ENCODE peak calls at places on chromosome 18, in nine cellular contexts. H is tibial nerve, D is brain microvascular endothelial cell, U is DND-41, N is pancreas, X is upper lobe of right lung, Q is ovary, Z is MM.1S, L is thyroid gland. E is an unnamed sample.

GRCh38 chr18:77702686-77703085 is 453.0 kb downstream of the GALR1 start:
- DNase-seq in H (no peak), D (peak; percentile 1), U (peak; percentile 53), N (no peak), X (no peak), Q (no peak), Z (peak; percentile 21), L (no peak), E (no peak)

GRCh38 chr18:79982736-79983135 is 5.6 kb downstream of the TXNL4A start:
- DNase-seq in H (no peak), D (peak; percentile 14), U (peak; percentile 43), N (peak; percentile 21), X (no peak), Q (no peak), Z (no peak), L (no peak), E (no peak)

GRCh38 chr18:34926683-34927082 is 114.5 kb upstream of the MAPRE2 start:
- DNase-seq in H (no peak), D (no peak), U (no peak), N (no peak), X (no peak), Q (no peak), Z (no peak), L (no peak), E (no peak)

GRCh38 chr18:57901819-57902600 is 98.9 kb upstream of the ATP8B1 start:
- DNase-seq in H (no peak), D (peak; percentile 46), U (no peak), N (no peak), X (no peak), Q (no peak), Z (no peak), L (no peak), E (no peak)

GRCh38 chr18:52920665-52921064 is 580.7 kb downstream of the DCC start:
- DNase-seq in H (no peak), D (no peak), U (no peak), N (no peak), X (no peak), Q (no peak), Z (no peak), L (no peak), E (no peak)

GRCh38 chr18:59606193-59607175 is 90.7 kb downstream of the CCBE1 start:
- DNase-seq in H (no peak), D (peak; percentile 60), U (no peak), N (no peak), X (no peak), Q (no peak), Z (no peak), L (peak; percentile 70), E (no peak)

GRCh38 chr18:45448871-45449270 is 166.4 kb upstream of the SLC14A2 start:
- DNase-seq in H (no peak), D (no peak), U (no peak), N (no peak), X (no peak), Q (no peak), Z (no peak), L (no peak), E (no peak)

GRCh38 chr18:62763101-62763521 is 47.8 kb downstream of the PHLPP1 start:
- DNase-seq in H (no peak), D (no peak), U (no peak), N (no peak), X (no peak), Q (no peak), Z (peak; percentile 90), L (no peak), E (no peak)

GRCh38 chr18:1047406-1047805 is 142.7 kb downstream of the ADCYAP1 start:
- DNase-seq in H (no peak), D (no peak), U (no peak), N (no peak), X (no peak), Q (no peak), Z (no peak), L (no peak), E (no peak)

GRCh38 chr18:1049173-1049572 is 144.5 kb downstream of the ADCYAP1 start:
- DNase-seq in H (no peak), D (no peak), U (no peak), N (no peak), X (no peak), Q (no peak), Z (no peak), L (no peak), E (no peak)

GRCh38 chr18:1050012-1050657 is 145.5 kb downstream of the ADCYAP1 start:
- DNase-seq in H (no peak), D (no peak), U (no peak), N (no peak), X (no peak), Q (no peak), Z (no peak), L (no peak), E (no peak)

GRCh38 chr18:1052301-1052700 is 147.6 kb downstream of the ADCYAP1 start:
- DNase-seq in H (no peak), D (no peak), U (no peak), N (no peak), X (no peak), Q (no peak), Z (no peak), L (no peak), E (no peak)

GRCh38 chr18:1048048-1048447 is 143.4 kb downstream of the ADCYAP1 start:
- DNase-seq in H (no peak), D (no peak), U (no peak), N (no peak), X (no peak), Q (no peak), Z (no peak), L (no peak), E (no peak)
- H3K4me3 ChIP-seq in H (no peak overlapping the region), D (no peak overlapping the region), U (no peak overlapping the region), N (no peak overlapping the region), X (no peak overlapping the region), Q (no peak overlapping the region), Z (no peak overlapping the region), L (no peak overlapping the region), E (no peak overlapping the region)

GRCh38 chr18:7168408-7168807 is 50.8 kb upstream of the LAMA1 start:
- DNase-seq in H (no peak), D (no peak), U (no peak), N (no peak), X (no peak), Q (no peak), Z (no peak), L (no peak), E (no peak)

GRCh38 chr18:7165846-7166393 is 48.3 kb upstream of the LAMA1 start:
- DNase-seq in H (no peak), D (no peak), U (no peak), N (no peak), X (no peak), Q (no peak), Z (no peak), L (no peak), E (no peak)

GRCh38 chr18:7169601-7170000 is 52.0 kb upstream of the LAMA1 start:
- DNase-seq in H (no peak), D (no peak), U (no peak), N (no peak), X (no peak), Q (no peak), Z (no peak), L (no peak), E (no peak)

GRCh38 chr18:7170292-7170691 is 52.7 kb upstream of the LAMA1 start:
- DNase-seq in H (no peak), D (no peak), U (no peak), N (no peak), X (no peak), Q (no peak), Z (no peak), L (no peak), E (no peak)

DNA sequence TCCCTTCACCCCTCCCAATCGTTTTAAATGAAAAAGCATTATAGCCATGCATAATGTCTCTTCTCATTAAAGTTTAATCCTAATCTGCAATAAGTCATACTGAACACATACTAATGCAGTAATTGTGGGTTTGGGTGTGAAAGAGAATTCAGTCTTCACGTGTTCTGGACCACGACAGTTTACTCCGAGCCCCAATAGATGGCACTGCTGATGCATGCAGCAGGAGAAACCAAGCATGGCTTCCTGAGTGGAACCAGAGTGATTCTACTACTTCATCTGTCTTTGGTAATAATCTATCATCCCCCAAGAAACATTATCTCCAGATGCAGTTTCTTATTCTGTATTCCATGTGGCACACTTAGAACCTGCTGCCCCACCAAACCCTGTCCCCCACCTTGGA is 47.0 kb upstream of the LAMA1 start:
- DNase-seq in H (no peak), D (no peak), U (no peak), N (no peak), X (no peak), Q (no peak), Z (peak; percentile 40), L (peak; percentile 41), E (no peak)
- TF ChIP-seq CTCF in H (peak; percentile 25), D (peak; percentile 78), U (peak; percentile 31), N (no peak), X (peak; percentile 48), Q (no peak), Z (peak; percentile 28), L (peak; percentile 72), E (no peak)

GRCh38 chr18:46719388-46719787 is 37.5 kb downstream of the ST8SIA5 start:
- DNase-seq in H (no peak), D (no peak), U (no peak), N (no peak), X (no peak), Q (no peak), Z (no peak), L (no peak), E (no peak)

GRCh38 chr18:46720092-46720491 is 36.8 kb downstream of the ST8SIA5 start:
- DNase-seq in H (no peak), D (no peak), U (no peak), N (no peak), X (no peak), Q (no peak), Z (no peak), L (no peak), E (no peak)

GRCh38 chr18:46716827-46717226 is 40.0 kb downstream of the ST8SIA5 start:
- DNase-seq in H (no peak), D (no peak), U (no peak), N (no peak), X (no peak), Q (no peak), Z (no peak), L (no peak), E (no peak)

GRCh38 chr18:46720521-46720920 is 36.3 kb downstream of the ST8SIA5 start:
- DNase-seq in H (no peak), D (no peak), U (no peak), N (no peak), X (no peak), Q (no peak), Z (no peak), L (no peak), E (no peak)

DNA sequence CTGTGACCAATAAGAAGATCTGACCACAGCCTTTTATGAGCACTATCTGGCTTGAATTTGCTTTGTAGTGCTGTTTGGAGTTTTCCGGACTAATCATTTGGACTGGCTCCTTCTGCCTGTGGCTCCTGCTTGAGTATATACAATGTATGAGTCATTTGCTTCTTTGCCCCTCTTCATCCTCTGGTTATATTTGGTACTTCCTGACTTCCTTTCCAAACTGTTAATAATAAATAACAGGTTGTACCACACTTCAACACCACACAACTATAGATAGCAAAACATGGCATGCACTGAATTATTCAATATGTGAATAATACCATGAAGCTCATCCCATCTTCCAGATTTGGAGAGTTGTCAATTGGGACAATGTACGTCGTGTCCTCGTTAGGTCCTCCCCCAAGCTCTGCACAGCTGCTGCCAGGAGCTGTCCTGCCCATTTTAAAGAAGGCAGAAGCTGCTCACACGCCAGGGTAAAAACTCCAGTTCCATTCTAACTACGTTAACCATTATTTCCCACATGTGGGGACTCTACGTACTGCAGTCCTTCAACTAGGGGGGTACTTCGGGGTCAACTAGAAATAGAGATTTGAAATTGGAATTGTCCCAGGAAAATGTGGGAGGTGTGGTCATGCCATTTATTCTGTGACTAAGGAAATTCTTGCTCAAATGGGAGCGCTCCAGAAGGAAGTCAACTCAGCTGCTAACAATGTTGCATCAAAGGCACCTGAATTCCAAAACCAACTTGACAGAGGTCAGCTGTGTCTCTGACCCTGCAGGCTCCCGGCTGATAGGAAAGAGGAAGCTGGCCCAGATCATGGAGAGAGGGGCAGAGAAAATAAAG is 38.1 kb downstream of the ST8SIA5 start:
- DNase-seq in H (no peak), D (no peak), U (no peak), N (no peak), X (no peak), Q (no peak), Z (no peak), L (no peak), E (no peak)
- H3K27ac ChIP-seq in H (no peak overlapping the region), D (no peak overlapping the region), U (no peak overlapping the region), N (no peak overlapping the region), X (no peak overlapping the region), Q (no peak overlapping the region), Z (no peak overlapping the region), L (no peak overlapping the region), E (no peak overlapping the region)

GRCh38 chr18:48924621-48925601 is 25.9 kb downstream of the SMAD7 start:
- DNase-seq in H (no peak), D (no peak), U (peak; percentile 42), N (no peak), X (no peak), Q (peak; percentile 58), Z (no peak), L (no peak), E (no peak)
- H3K4me3 ChIP-seq in H (no peak overlapping the region), D (no peak overlapping the region), U (no peak overlapping the region), N (no peak overlapping the region), X (no peak overlapping the region), Q (no peak overlapping the region), Z (peak overlapping the region; percentile 38), L (no peak overlapping the region), E (peak overlapping the region; percentile 63)

E was measured in coronary artery.